ENCODE peak calls at places on chromosomes 4 and X, in six cellular contexts. C is IMR-90, F is adrenal gland, X is breast epithelium, E is heart left ventricle, P is sigmoid colon. S is an unnamed sample.

GRCh38 chrX:137566746-137567473 is 983 bp downstream of the ZIC3 start:
- DNase-seq in E (no peak), C (no peak), F (no peak), X (no peak), P (no peak), S (no peak)

GRCh38 chr4:61588621-61589020 is 388.5 kb downstream of the ADGRL3 start:
- DNase-seq in P (no peak), E (no peak), F (no peak), X (no peak), C (no peak), S (no peak)

GRCh38 chr4:84050014-84050413 is 449.1 kb downstream of the NKX6-1 start:
- DNase-seq in P (no peak), X (no peak), C (no peak), F (no peak), E (no peak), S (no peak)

GRCh38 chrX:41559662-41560061 is 112.5 kb downstream of the NYX start:
- DNase-seq in X (no peak), C (peak), P (no peak), F (no peak), E (no peak), S (no peak)

GRCh38 chr4:90792689-90793088 is 665.5 kb downstream of the CCSER1 start:
- DNase-seq in P (no peak), E (no peak), C (no peak), X (no peak), F (no peak), S (no peak)

GRCh38 chrX:78753571-78753970 is 6.1 kb downstream of the LPAR4 start:
- DNase-seq in F (no peak), P (no peak), X (no peak), E (no peak), C (no peak), S (no peak)

GRCh38 chr4:142913461-142914030 is 67.4 kb upstream of the INPP4B start:
- DNase-seq in F (no peak), E (no peak), X (no peak), C (peak), P (no peak), S (no peak)

GRCh38 chrX:71954458-71954857 is 43.8 kb downstream of the NHSL2 start:
- DNase-seq in C (no peak), F (no peak), E (no peak), X (no peak), P (no peak), S (no peak)

GRCh38 chr4:37760840-37761239 is 65.6 kb upstream of the PGM2 start:
- DNase-seq in C (no peak), X (no peak), P (no peak), F (no peak), E (no peak), S (no peak)

GRCh38 chr4:176229645-176230044 is 34.3 kb upstream of the SPATA4 start:
- DNase-seq in E (no peak), X (no peak), P (no peak), F (no peak), C (no peak), S (no peak)

GRCh38 chr4:176226736-176227135 is 31.4 kb upstream of the SPATA4 start:
- DNase-seq in X (no peak), P (no peak), F (no peak), E (no peak), C (peak), S (no peak)

DNA sequence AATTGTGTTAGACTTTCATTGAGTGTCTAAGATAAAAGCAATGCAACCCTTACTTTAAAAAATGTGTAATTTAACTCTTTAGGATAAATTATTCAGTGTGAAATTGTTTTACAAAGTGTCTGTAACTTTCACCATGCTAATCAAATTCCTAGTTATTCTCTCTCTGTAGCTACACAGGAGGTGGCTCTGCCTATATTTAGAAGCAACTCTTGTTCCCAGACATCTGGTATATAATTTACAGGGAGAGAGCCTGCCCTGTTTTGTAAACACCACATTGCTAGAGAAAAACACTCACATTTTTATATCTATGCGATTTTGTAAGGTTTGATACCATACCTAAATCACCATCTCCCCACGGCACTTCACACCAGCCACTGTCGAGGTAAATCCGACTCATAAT is 35.4 kb upstream of the SPATA4 start:
- DNase-seq in C (no peak), X (no peak), E (no peak), P (no peak), F (no peak), S (no peak)
- TF ChIP-seq POLR2A in C (no peak), X (no peak), E (no peak), P (no peak), F (no peak), S (no peak)

GRCh38 chr4:134585972-134586371 is 384.4 kb upstream of the PABPC4L start:
- DNase-seq in C (no peak), P (no peak), E (no peak), F (no peak), X (no peak), S (no peak)
- TF ChIP-seq POLR2A in C (no peak), P (no peak), E (no peak), F (no peak), X (no peak), S (no peak)

GRCh38 chrX:49043220-49043986 is at the start of gene TFE3:
- DNase-seq in P (peak), C (peak), X (peak), E (peak), F (peak), S (peak)
- TF ChIP-seq POLR2A in P (peak), C (peak), X (peak), E (peak), F (peak), S (no peak)

DNA sequence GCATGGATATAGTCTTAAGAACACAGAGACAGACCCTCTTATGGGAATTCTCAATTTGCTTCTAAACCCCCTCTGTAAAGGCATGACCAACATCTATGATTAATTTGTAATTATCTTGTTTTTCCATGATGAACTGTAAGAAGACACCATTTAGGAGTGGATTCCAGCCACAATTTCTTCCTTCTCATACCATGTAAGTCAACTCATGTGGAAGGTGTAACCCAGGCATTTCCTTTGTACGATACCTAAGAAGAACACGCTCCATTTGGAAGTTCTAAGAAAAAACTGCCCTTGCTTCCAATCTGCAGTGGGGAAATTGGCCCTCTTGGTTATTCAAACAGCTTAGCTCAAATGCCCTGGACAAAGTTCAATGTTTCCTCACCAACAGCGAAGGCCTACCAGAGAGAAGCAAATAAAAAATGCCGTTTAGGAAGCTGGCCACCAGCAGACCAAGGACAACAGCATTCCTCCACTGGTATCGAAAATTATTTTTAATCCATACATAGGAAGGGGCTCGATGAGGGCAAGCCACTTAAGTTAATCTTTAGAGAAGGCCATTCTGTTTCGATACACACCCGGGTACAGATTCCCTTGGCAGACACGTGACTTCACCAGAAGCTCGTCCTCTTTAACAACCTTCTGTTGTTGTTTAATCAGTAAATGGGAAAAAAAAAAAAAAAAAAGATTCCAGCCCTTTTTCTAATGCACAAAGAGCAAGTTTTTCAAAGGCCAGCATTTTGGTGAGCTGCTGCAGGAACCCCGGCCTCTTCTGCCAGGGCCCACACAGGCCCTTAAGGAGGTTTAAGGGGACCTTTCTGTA is 2.6 kb downstream of the DHRSX start:
- DNase-seq in E (no peak), X (no peak), C (peak), F (no peak), P (no peak), S (peak)
- TF ChIP-seq POLR2A in E (no peak), X (no peak), C (no peak), F (no peak), P (no peak), S (no peak)

GRCh38 chrX:129932137-129932791 is 26.3 kb downstream of the UTP14A start:
- DNase-seq in C (peak), P (peak), F (peak), E (peak), X (peak), S (peak)

GRCh38 chrX:129932792-129933321 is 26.9 kb downstream of the UTP14A start:
- DNase-seq in X (no peak), E (peak), C (no peak), P (peak), F (peak), S (no peak)

GRCh38 chrX:129930941-129931410 is 25.0 kb downstream of the UTP14A start:
- DNase-seq in P (no peak), X (no peak), E (no peak), F (no peak), C (no peak), S (no peak)

GRCh38 chrX:129933700-129934099 is 27.7 kb downstream of the UTP14A start:
- DNase-seq in X (no peak), C (no peak), F (no peak), E (no peak), P (no peak), S (no peak)

GRCh38 chrX:129931411-129932136 is 25.6 kb downstream of the UTP14A start:
- DNase-seq in F (peak), E (peak), X (peak), P (peak), C (peak), S (peak)
- TF ChIP-seq POLR2A in F (no peak), E (no peak), X (no peak), P (no peak), C (peak), S (no peak)

GRCh38 chrX:10882484-10882883 is 228.6 kb upstream of the HCCS start:
- DNase-seq in X (no peak), C (no peak), P (no peak), F (no peak), E (no peak), S (no peak)

DNA sequence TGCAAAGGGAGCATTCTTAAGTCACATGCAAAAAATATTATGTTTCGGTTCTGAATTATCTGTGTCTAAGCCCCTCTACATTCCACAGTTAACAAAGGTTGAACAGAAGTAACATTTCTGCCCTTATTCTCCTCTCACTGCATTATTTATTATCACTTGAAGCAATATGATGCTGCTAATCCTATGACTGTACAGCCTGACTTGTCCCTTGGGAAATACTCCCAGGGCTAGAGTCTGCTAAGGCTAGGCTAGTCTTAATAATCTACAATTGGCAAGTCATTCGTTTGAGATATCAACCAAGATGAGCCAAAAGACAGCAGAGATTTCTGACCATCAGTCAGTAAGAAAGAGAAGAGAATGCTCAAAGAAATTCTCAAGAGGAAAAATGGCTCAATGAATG is 226.9 kb upstream of the HCCS start:
- DNase-seq in P (no peak), X (no peak), C (peak), E (no peak), F (no peak), S (no peak)
- TF ChIP-seq POLR2A in P (no peak), X (no peak), C (no peak), E (no peak), F (no peak), S (no peak)

GRCh38 chrX:16725067-16725466 is 5.7 kb downstream of the SYAP1 start:
- DNase-seq in E (no peak), C (no peak), F (no peak), X (no peak), P (peak), S (no peak)

GRCh38 chrX:16714504-16714903 is 2.0 kb upstream of the CTPS2 start:
- DNase-seq in E (no peak), P (peak), F (no peak), C (no peak), X (no peak), S (no peak)

GRCh38 chrX:16722481-16722880 is 3.1 kb downstream of the SYAP1 start:
- DNase-seq in C (peak), F (no peak), X (no peak), E (no peak), P (no peak), S (no peak)

GRCh38 chrX:16718824-16719333 is 533 bp upstream of the SYAP1 start:
- DNase-seq in X (no peak), C (no peak), E (no peak), P (no peak), F (no peak), S (no peak)

GRCh38 chrX:16719334-16720084 is at the start of gene SYAP1:
- DNase-seq in X (peak), F (peak), E (peak), C (peak), P (peak), S (peak)
- TF ChIP-seq POLR2A in X (peak), F (peak), E (no peak), C (peak), P (peak), S (peak)